ENCODE peak calls at places on chromosomes 16 and 17, in eight cellular contexts. D is SK-N-SH, U is fibroblast of lung, O is PC-9, H is neural progenitor cell, M is H9, Y is mammary epithelial cell, V is HCT116. I is an unnamed sample. For H4K20me1 and H3K27me3, the result is how much of the 10 kb centered on the place peaks cover.

GRCh38 chr17:78257810-78258322 is 26.4 kb downstream of the TMEM235 start:
- DNase-seq in D (peak), U (no peak), O (no peak), H (no peak), M (no peak), Y (no peak), V (no peak), I (peak)

GRCh38 chr17:45355087-45355486 is 38.3 kb upstream of the MAP3K14 start:
- DNase-seq in D (no peak), U (no peak), O (peak), H (no peak), M (peak), Y (no peak), V (no peak), I (no peak)

GRCh38 chr17:7549401-7550055 is 670 bp downstream of the TNFSF12 start:
- DNase-seq in D (no peak), U (peak), O (no peak), H (no peak), M (no peak), Y (no peak), V (no peak), I (no peak)

GRCh38 chr17:43442711-43443110 is 41.1 kb upstream of the DHX8 start:
- DNase-seq in D (no peak), U (peak), O (no peak), H (no peak), M (no peak), Y (peak), V (no peak), I (no peak)

GRCh38 chr17:5747276-5747675 is 163.0 kb upstream of the NLRP1 start:
- DNase-seq in D (no peak), U (no peak), O (no peak), H (no peak), M (no peak), Y (no peak), V (no peak), I (no peak)

GRCh38 chr16:83615131-83615530 is 192.6 kb upstream of the HSBP1 start:
- DNase-seq in D (no peak), U (peak), O (no peak), H (no peak), M (peak), Y (no peak), V (no peak), I (no peak)

GRCh38 chr16:53992057-53992378 is 288.1 kb downstream of the FTO start:
- DNase-seq in D (peak), U (no peak), O (no peak), H (no peak), M (no peak), Y (no peak), V (no peak), I (no peak)

GRCh38 chr16:3957344-3957980 is 76.9 kb upstream of the CREBBP start:
- DNase-seq in D (no peak), U (no peak), O (no peak), H (no peak), M (no peak), Y (no peak), V (no peak), I (no peak)

GRCh38 chr16:79362312-79362970 is 238.1 kb downstream of the MAF start:
- DNase-seq in D (no peak), U (no peak), O (no peak), H (no peak), M (no peak), Y (no peak), V (no peak), I (no peak)

GRCh38 chr17:57486978-57487377 is 230.7 kb downstream of the MSI2 start:
- DNase-seq in D (no peak), U (no peak), O (no peak), H (no peak), M (no peak), Y (peak), V (no peak), I (peak)

GRCh38 chr17:66275651-66276050 is 26.8 kb upstream of the PRKCA start:
- DNase-seq in D (no peak), U (peak), O (peak), H (no peak), M (no peak), Y (peak), V (peak), I (no peak)

GRCh38 chr17:81640011-81640410 is 3.0 kb downstream of the TSPAN10 start:
- DNase-seq in D (no peak), U (no peak), O (no peak), H (no peak), M (no peak), Y (no peak), V (no peak), I (no peak)

GRCh38 chr17:51439395-51440229 is 179.3 kb downstream of the UTP18 start:
- DNase-seq in D (no peak), U (no peak), O (no peak), H (no peak), M (no peak), Y (peak), V (no peak), I (no peak)

GRCh38 chr17:40321502-40322416 is 12.8 kb downstream of the RARA start:
- DNase-seq in D (no peak), U (no peak), O (no peak), H (no peak), M (peak), Y (no peak), V (no peak), I (no peak)

GRCh38 chr16:74774223-74775139 is at the start of gene FA2H:
- DNase-seq in D (peak), U (peak), O (peak), H (peak), M (peak), Y (peak), V (peak), I (peak)

GRCh38 chr16:1781254-1781653 is 1.1 kb downstream of the SPSB3 start:
- DNase-seq in D (no peak), U (no peak), O (no peak), H (no peak), M (no peak), Y (no peak), V (no peak), I (no peak)

GRCh38 chr16:51120289-51121008 is 30.6 kb downstream of the SALL1 start:
- DNase-seq in D (no peak), U (no peak), O (no peak), H (no peak), M (no peak), Y (no peak), V (no peak), I (no peak)

GRCh38 chr17:17320188-17320910 is 17.2 kb downstream of the NT5M start:
- DNase-seq in D (no peak), U (no peak), O (no peak), H (no peak), M (no peak), Y (no peak), V (no peak), I (no peak)

GRCh38 chr16:17432902-17433576 is 37.7 kb downstream of the XYLT1 start:
- DNase-seq in D (no peak), U (no peak), O (no peak), H (no peak), M (no peak), Y (no peak), V (no peak), I (no peak)

GRCh38 chr17:40703652-40704051 is at the start of gene KRT24:
- DNase-seq in D (no peak), U (no peak), O (no peak), H (no peak), M (no peak), Y (no peak), V (no peak), I (no peak)

GRCh38 chr17:62000186-62000585 is 64.9 kb downstream of the MED13 start:
- DNase-seq in D (no peak), U (no peak), O (no peak), H (no peak), M (no peak), Y (no peak), V (no peak), I (no peak)
- H4K20me1 ChIP-seq in D (half or more), U (under half), O (under half), H (under half), M (under half), Y (under half), V (under half), I (under half)

GRCh38 chr16:86033971-86034370 is 135.0 kb downstream of the IRF8 start:
- DNase-seq in D (no peak), U (no peak), O (no peak), H (no peak), M (no peak), Y (no peak), V (no peak), I (no peak)
- H3K27me3 ChIP-seq in D (half or more), U (under half), O (half or more), H (under half), M (under half), Y (under half), V (under half), I (under half)

GRCh38 chr16:85611205-85611454 is 2.0 kb upstream of the GSE1 start:
- DNase-seq in D (no peak), U (no peak), O (no peak), H (peak), M (no peak), Y (no peak), V (no peak), I (no peak)
- H4K20me1 ChIP-seq in D (under half), U (under half), O (under half), H (under half), M (under half), Y (under half), V (under half), I (half or more)

GRCh38 chr17:37736428-37736827 is 8.4 kb downstream of the HNF1B start:
- DNase-seq in D (no peak), U (no peak), O (no peak), H (no peak), M (no peak), Y (no peak), V (no peak), I (no peak)

GRCh38 chr17:37737971-37738370 is 6.9 kb downstream of the HNF1B start:
- DNase-seq in D (no peak), U (peak), O (no peak), H (no peak), M (no peak), Y (no peak), V (no peak), I (no peak)

GRCh38 chr17:37732313-37732712 is 12.5 kb downstream of the HNF1B start:
- DNase-seq in D (no peak), U (no peak), O (no peak), H (no peak), M (no peak), Y (no peak), V (no peak), I (no peak)

GRCh38 chr17:37737081-37737480 is 7.8 kb downstream of the HNF1B start:
- DNase-seq in D (no peak), U (no peak), O (no peak), H (no peak), M (no peak), Y (no peak), V (no peak), I (no peak)

GRCh38 chr17:37735165-37735564 is 9.7 kb downstream of the HNF1B start:
- DNase-seq in D (no peak), U (no peak), O (no peak), H (no peak), M (peak), Y (no peak), V (no peak), I (no peak)
- H3K27me3 ChIP-seq in D (under half), U (under half), O (under half), H (half or more), M (under half), Y (under half), V (under half), I (under half)

GRCh38 chr17:79801156-79802038 is 4.5 kb upstream of the CBX8 start:
- DNase-seq in D (no peak), U (peak), O (no peak), H (peak), M (peak), Y (peak), V (peak), I (no peak)
- H4K20me1 ChIP-seq in D (under half), U (under half), O (under half), H (half or more), M (under half), Y (under half), V (under half), I (under half)

GRCh38 chr17:48498168-48498840 is 32.5 kb downstream of the HOXB1 start:
- DNase-seq in D (no peak), U (no peak), O (peak), H (no peak), M (no peak), Y (no peak), V (no peak), I (no peak)
- H3K27me3 ChIP-seq in D (half or more), U (under half), O (under half), H (half or more), M (under half), Y (under half), V (under half), I (under half)

GRCh38 chr16:88476817-88477397 is 23.8 kb downstream of the ZFPM1 start:
- DNase-seq in D (no peak), U (no peak), O (no peak), H (no peak), M (no peak), Y (no peak), V (no peak), I (no peak)
- H4K20me1 ChIP-seq in D (half or more), U (under half), O (under half), H (under half), M (under half), Y (under half), V (under half), I (half or more)

GRCh38 chr17:46857600-46857999 is 6.2 kb downstream of the WNT9B start:
- DNase-seq in D (no peak), U (no peak), O (no peak), H (no peak), M (no peak), Y (no peak), V (no peak), I (no peak)

GRCh38 chr17:46854515-46854914 is 3.1 kb downstream of the WNT9B start:
- DNase-seq in D (no peak), U (no peak), O (no peak), H (no peak), M (no peak), Y (no peak), V (no peak), I (no peak)

GRCh38 chr17:46853896-46854444 is 2.6 kb downstream of the WNT9B start:
- DNase-seq in D (no peak), U (peak), O (no peak), H (no peak), M (peak), Y (peak), V (no peak), I (no peak)

GRCh38 chr17:46851029-46851741 is at the start of gene WNT9B:
- DNase-seq in D (peak), U (peak), O (no peak), H (peak), M (peak), Y (peak), V (no peak), I (no peak)

GRCh38 chr17:46854948-46855347 is 3.6 kb downstream of the WNT9B start:
- DNase-seq in D (no peak), U (no peak), O (no peak), H (no peak), M (no peak), Y (no peak), V (no peak), I (no peak)
- H3K27me3 ChIP-seq in D (under half), U (under half), O (under half), H (half or more), M (under half), Y (under half), V (under half), I (under half)

DNA sequence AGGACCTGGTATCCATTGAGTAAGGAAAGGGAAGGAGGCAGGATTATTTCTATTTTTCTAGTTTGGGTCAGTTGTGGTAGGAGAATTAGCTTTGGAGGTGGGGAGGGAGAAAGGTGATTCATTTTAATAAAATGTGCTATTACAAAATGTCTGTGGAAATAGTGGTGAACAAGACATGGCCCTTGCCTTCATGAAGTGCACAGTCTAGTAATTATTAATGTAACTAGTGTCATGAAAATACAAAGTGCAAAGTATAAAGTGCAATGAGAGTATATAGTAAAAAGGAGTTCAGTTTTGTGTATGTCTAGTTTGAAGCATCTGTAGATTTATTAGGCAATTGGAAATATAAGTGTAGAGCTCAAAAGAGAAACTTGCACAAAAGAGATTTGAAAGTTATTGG is 11.9 kb downstream of the NFATC3 start:
- DNase-seq in D (no peak), U (no peak), O (no peak), H (no peak), M (no peak), Y (no peak), V (no peak), I (no peak)
- H4K20me1 ChIP-seq in D (under half), U (under half), O (under half), H (half or more), M (under half), Y (under half), V (under half), I (half or more)